ENCODE peak calls at places on chromosome 6, in eight cellular contexts. One of them, this sample, is unnamed.

GRCh38 chr6:96032646-96033045 is 16.9 kb downstream of the FUT9 start:
- DNase-seq in IMR-90: no peak
- DNase-seq in naive thymus-derived CD4-positive, alpha-beta T cell: no peak
- DNase-seq in sigmoid colon: no peak
- DNase-seq in CD8-positive, alpha-beta memory T cell: no peak
- DNase-seq in testis: no peak
- DNase-seq in MM.1S: no peak
- DNase-seq in heart left ventricle: no peak
- DNase-seq in this sample: no peak

GRCh38 chr6:3913077-3913957 is 64.1 kb downstream of the FAM50B start:
- DNase-seq in MM.1S: no peak
- DNase-seq in CD8-positive, alpha-beta memory T cell: no peak
- DNase-seq in testis: peak; percentile 47
- DNase-seq in IMR-90: peak; percentile 99
- DNase-seq in heart left ventricle: peak; percentile 85
- DNase-seq in naive thymus-derived CD4-positive, alpha-beta T cell: no peak
- DNase-seq in sigmoid colon: peak; percentile 92
- DNase-seq in this sample: no peak

GRCh38 chr6:17469006-17469972 is 75.9 kb downstream of the CAP2 start:
- DNase-seq in MM.1S: no peak
- DNase-seq in IMR-90: no peak
- DNase-seq in CD8-positive, alpha-beta memory T cell: no peak
- DNase-seq in naive thymus-derived CD4-positive, alpha-beta T cell: no peak
- DNase-seq in sigmoid colon: no peak
- DNase-seq in testis: no peak
- DNase-seq in heart left ventricle: no peak
- DNase-seq in this sample: no peak

GRCh38 chr6:168413856-168414255 is 27.1 kb upstream of the SMOC2 start:
- DNase-seq in heart left ventricle: no peak
- DNase-seq in naive thymus-derived CD4-positive, alpha-beta T cell: no peak
- DNase-seq in testis: no peak
- DNase-seq in MM.1S: no peak
- DNase-seq in CD8-positive, alpha-beta memory T cell: no peak
- DNase-seq in IMR-90: no peak
- DNase-seq in sigmoid colon: no peak
- DNase-seq in this sample: no peak

GRCh38 chr6:24520929-24521546 is 26.3 kb downstream of the ALDH5A1 start:
- DNase-seq in sigmoid colon: no peak
- DNase-seq in heart left ventricle: peak; percentile 24
- DNase-seq in CD8-positive, alpha-beta memory T cell: peak; percentile 54
- DNase-seq in naive thymus-derived CD4-positive, alpha-beta T cell: no peak
- DNase-seq in IMR-90: peak; percentile 19
- DNase-seq in MM.1S: peak; percentile 45
- DNase-seq in testis: peak; percentile 43
- DNase-seq in this sample: no peak

GRCh38 chr6:159760602-159761057 is 1.2 kb upstream of the ACAT2 start:
- DNase-seq in CD8-positive, alpha-beta memory T cell: no peak
- DNase-seq in sigmoid colon: no peak
- DNase-seq in naive thymus-derived CD4-positive, alpha-beta T cell: no peak
- DNase-seq in MM.1S: no peak
- DNase-seq in heart left ventricle: no peak
- DNase-seq in testis: no peak
- DNase-seq in IMR-90: peak; percentile 64
- DNase-seq in this sample: no peak

GRCh38 chr6:168274046-168274952 is 45.3 kb downstream of the DACT2 start:
- DNase-seq in naive thymus-derived CD4-positive, alpha-beta T cell: no peak
- DNase-seq in MM.1S: no peak
- DNase-seq in heart left ventricle: no peak
- DNase-seq in IMR-90: no peak
- DNase-seq in testis: no peak
- DNase-seq in CD8-positive, alpha-beta memory T cell: no peak
- DNase-seq in sigmoid colon: no peak
- DNase-seq in this sample: no peak

GRCh38 chr6:130557481-130558112 is 191.8 kb downstream of the TMEM200A start:
- DNase-seq in CD8-positive, alpha-beta memory T cell: no peak
- DNase-seq in heart left ventricle: no peak
- DNase-seq in IMR-90: no peak
- DNase-seq in MM.1S: peak; percentile 10
- DNase-seq in naive thymus-derived CD4-positive, alpha-beta T cell: no peak
- DNase-seq in sigmoid colon: no peak
- DNase-seq in testis: no peak
- DNase-seq in this sample: no peak

GRCh38 chr6:35038076-35038475 is 103.1 kb downstream of the TCP11 start:
- DNase-seq in naive thymus-derived CD4-positive, alpha-beta T cell: no peak
- DNase-seq in sigmoid colon: no peak
- DNase-seq in testis: no peak
- DNase-seq in MM.1S: no peak
- DNase-seq in heart left ventricle: no peak
- DNase-seq in CD8-positive, alpha-beta memory T cell: no peak
- DNase-seq in IMR-90: no peak
- DNase-seq in this sample: no peak

GRCh38 chr6:151148111-151148510 is 91.7 kb upstream of the AKAP12 start:
- DNase-seq in IMR-90: no peak
- DNase-seq in CD8-positive, alpha-beta memory T cell: no peak
- DNase-seq in heart left ventricle: no peak
- DNase-seq in testis: peak; percentile 37
- DNase-seq in sigmoid colon: no peak
- DNase-seq in MM.1S: no peak
- DNase-seq in naive thymus-derived CD4-positive, alpha-beta T cell: no peak
- DNase-seq in this sample: no peak

GRCh38 chr6:39451831-39452230 is 129.3 kb upstream of the KCNK16 start:
- DNase-seq in testis: no peak
- DNase-seq in CD8-positive, alpha-beta memory T cell: no peak
- DNase-seq in heart left ventricle: no peak
- DNase-seq in sigmoid colon: no peak
- DNase-seq in naive thymus-derived CD4-positive, alpha-beta T cell: no peak
- DNase-seq in IMR-90: no peak
- DNase-seq in MM.1S: no peak
- DNase-seq in this sample: no peak

GRCh38 chr6:77094821-77095220 is 368.5 kb downstream of the HTR1B start:
- DNase-seq in IMR-90: no peak
- DNase-seq in MM.1S: no peak
- DNase-seq in sigmoid colon: no peak
- DNase-seq in testis: no peak
- DNase-seq in CD8-positive, alpha-beta memory T cell: no peak
- DNase-seq in naive thymus-derived CD4-positive, alpha-beta T cell: no peak
- DNase-seq in heart left ventricle: no peak
- DNase-seq in this sample: no peak

GRCh38 chr6:80210618-80211017 is 104.1 kb downstream of the BCKDHB start:
- DNase-seq in CD8-positive, alpha-beta memory T cell: no peak
- DNase-seq in naive thymus-derived CD4-positive, alpha-beta T cell: no peak
- DNase-seq in testis: peak; percentile 25
- DNase-seq in heart left ventricle: peak; percentile 42
- DNase-seq in MM.1S: no peak
- DNase-seq in sigmoid colon: peak; percentile 83
- DNase-seq in IMR-90: no peak
- DNase-seq in this sample: no peak

GRCh38 chr6:135434095-135434494 is 63.4 kb downstream of the AHI1 start:
- DNase-seq in CD8-positive, alpha-beta memory T cell: no peak
- DNase-seq in MM.1S: peak; percentile 44
- DNase-seq in naive thymus-derived CD4-positive, alpha-beta T cell: no peak
- DNase-seq in IMR-90: no peak
- DNase-seq in testis: no peak
- DNase-seq in sigmoid colon: no peak
- DNase-seq in heart left ventricle: no peak
- DNase-seq in this sample: no peak

GRCh38 chr6:27126815-27127537 is 120.5 kb upstream of the PRSS16 start:
- DNase-seq in IMR-90: peak; percentile 90
- DNase-seq in testis: peak; percentile 96
- DNase-seq in naive thymus-derived CD4-positive, alpha-beta T cell: peak; percentile 77
- DNase-seq in MM.1S: peak; percentile 88
- DNase-seq in sigmoid colon: peak; percentile 95
- DNase-seq in CD8-positive, alpha-beta memory T cell: peak; percentile 87
- DNase-seq in heart left ventricle: peak; percentile 92
- DNase-seq in this sample: peak; percentile 73

GRCh38 chr6:147283460-147283859 is 79.2 kb downstream of the STXBP5 start:
- DNase-seq in MM.1S: no peak
- DNase-seq in IMR-90: peak; percentile 73
- DNase-seq in testis: no peak
- DNase-seq in sigmoid colon: no peak
- DNase-seq in heart left ventricle: no peak
- DNase-seq in naive thymus-derived CD4-positive, alpha-beta T cell: no peak
- DNase-seq in CD8-positive, alpha-beta memory T cell: no peak
- DNase-seq in this sample: no peak

GRCh38 chr6:90294614-90294988 is 2.0 kb downstream of the BACH2 start:
- DNase-seq in testis: no peak
- DNase-seq in heart left ventricle: no peak
- DNase-seq in sigmoid colon: no peak
- DNase-seq in CD8-positive, alpha-beta memory T cell: peak; percentile 62
- DNase-seq in naive thymus-derived CD4-positive, alpha-beta T cell: no peak
- DNase-seq in MM.1S: peak; percentile 19
- DNase-seq in IMR-90: no peak
- DNase-seq in this sample: peak; percentile 18

GRCh38 chr6:157748839-157749571 is 74.0 kb upstream of the SNX9 start:
- DNase-seq in MM.1S: no peak
- DNase-seq in testis: no peak
- DNase-seq in naive thymus-derived CD4-positive, alpha-beta T cell: no peak
- DNase-seq in heart left ventricle: no peak
- DNase-seq in CD8-positive, alpha-beta memory T cell: no peak
- DNase-seq in sigmoid colon: no peak
- DNase-seq in IMR-90: no peak
- DNase-seq in this sample: no peak
- H3K9me3 ChIP-seq in MM.1S: no peaks in the 10 kb centered on the region
- H3K9me3 ChIP-seq in testis: no peaks in the 10 kb centered on the region
- H3K9me3 ChIP-seq in naive thymus-derived CD4-positive, alpha-beta T cell: no peaks in the 10 kb centered on the region
- H3K9me3 ChIP-seq in heart left ventricle: peaks cover 6% of the 10 kb centered on the region
- H3K9me3 ChIP-seq in CD8-positive, alpha-beta memory T cell: no peaks in the 10 kb centered on the region
- H3K9me3 ChIP-seq in sigmoid colon: no peaks in the 10 kb centered on the region
- H3K9me3 ChIP-seq in IMR-90: no peaks in the 10 kb centered on the region
- H3K9me3 ChIP-seq in this sample: no peaks in the 10 kb centered on the region

DNA sequence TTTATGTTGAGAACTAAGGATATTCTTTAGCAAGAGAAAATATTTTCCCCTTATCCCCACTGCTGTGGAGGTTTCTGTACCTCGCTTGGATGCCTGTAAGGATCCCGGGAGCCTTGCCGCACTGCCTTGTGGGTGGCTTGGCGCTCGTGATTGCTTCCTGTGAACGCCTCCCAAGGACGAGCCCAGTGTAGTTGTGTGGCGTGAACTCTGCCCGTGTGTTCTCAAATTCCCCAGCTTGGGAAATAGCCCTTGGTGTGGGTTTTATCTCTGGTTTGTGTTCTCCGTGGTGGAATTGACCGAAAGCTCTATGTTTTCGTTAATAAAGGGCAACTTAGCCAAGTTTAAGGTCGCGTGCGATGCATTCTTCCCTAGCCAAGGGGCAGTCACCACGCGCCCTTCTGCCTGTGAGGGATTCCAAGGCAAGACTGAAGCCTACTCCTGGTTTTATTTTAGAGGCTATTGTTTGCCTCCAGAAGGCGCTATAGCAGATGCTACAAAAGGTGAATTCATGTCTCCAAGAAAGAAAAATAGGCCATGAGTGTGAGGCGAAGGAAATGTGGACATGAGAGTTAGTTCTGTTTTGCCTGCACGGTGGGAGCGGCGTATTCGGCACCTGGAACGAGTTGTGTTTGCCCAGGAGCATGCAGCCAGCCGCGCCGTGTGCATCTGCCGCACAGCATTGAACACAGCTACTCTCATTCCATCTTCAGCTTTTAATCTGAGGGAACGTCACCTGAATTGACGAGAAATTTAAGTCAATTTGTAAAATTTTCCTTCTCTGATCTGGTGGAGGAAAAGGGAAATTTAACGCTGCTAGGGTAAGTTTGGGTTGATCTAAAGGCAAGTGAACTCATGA is 40.3 kb upstream of the IRF4 start:
- DNase-seq in sigmoid colon: peak; percentile 65
- DNase-seq in heart left ventricle: no peak
- DNase-seq in testis: no peak
- DNase-seq in naive thymus-derived CD4-positive, alpha-beta T cell: no peak
- DNase-seq in IMR-90: no peak
- DNase-seq in CD8-positive, alpha-beta memory T cell: no peak
- DNase-seq in MM.1S: no peak
- DNase-seq in this sample: no peak
- H3K9me3 ChIP-seq in sigmoid colon: no peaks in the 10 kb centered on the region
- H3K9me3 ChIP-seq in heart left ventricle: no peaks in the 10 kb centered on the region
- H3K9me3 ChIP-seq in testis: no peaks in the 10 kb centered on the region
- H3K9me3 ChIP-seq in naive thymus-derived CD4-positive, alpha-beta T cell: no peaks in the 10 kb centered on the region
- H3K9me3 ChIP-seq in IMR-90: peaks cover 8% of the 10 kb centered on the region
- H3K9me3 ChIP-seq in CD8-positive, alpha-beta memory T cell: no peaks in the 10 kb centered on the region
- H3K9me3 ChIP-seq in MM.1S: no peaks in the 10 kb centered on the region
- H3K9me3 ChIP-seq in this sample: no peaks in the 10 kb centered on the region

GRCh38 chr6:42300185-42300584 is 82.5 kb upstream of the MRPS10 start:
- DNase-seq in IMR-90: no peak
- DNase-seq in MM.1S: no peak
- DNase-seq in heart left ventricle: no peak
- DNase-seq in CD8-positive, alpha-beta memory T cell: no peak
- DNase-seq in testis: no peak
- DNase-seq in naive thymus-derived CD4-positive, alpha-beta T cell: no peak
- DNase-seq in sigmoid colon: no peak
- DNase-seq in this sample: no peak

GRCh38 chr6:42300701-42301100 is 83.0 kb upstream of the MRPS10 start:
- DNase-seq in CD8-positive, alpha-beta memory T cell: no peak
- DNase-seq in naive thymus-derived CD4-positive, alpha-beta T cell: no peak
- DNase-seq in testis: no peak
- DNase-seq in heart left ventricle: no peak
- DNase-seq in IMR-90: no peak
- DNase-seq in MM.1S: no peak
- DNase-seq in sigmoid colon: no peak
- DNase-seq in this sample: no peak

GRCh38 chr6:42302441-42302840 is 84.8 kb upstream of the MRPS10 start:
- DNase-seq in CD8-positive, alpha-beta memory T cell: no peak
- DNase-seq in MM.1S: no peak
- DNase-seq in naive thymus-derived CD4-positive, alpha-beta T cell: no peak
- DNase-seq in heart left ventricle: no peak
- DNase-seq in sigmoid colon: no peak
- DNase-seq in testis: no peak
- DNase-seq in IMR-90: peak; percentile 47
- DNase-seq in this sample: no peak

GRCh38 chr6:42304313-42304712 is 86.7 kb upstream of the MRPS10 start:
- DNase-seq in sigmoid colon: no peak
- DNase-seq in IMR-90: peak; percentile 31
- DNase-seq in CD8-positive, alpha-beta memory T cell: no peak
- DNase-seq in MM.1S: no peak
- DNase-seq in heart left ventricle: no peak
- DNase-seq in naive thymus-derived CD4-positive, alpha-beta T cell: no peak
- DNase-seq in testis: peak; percentile 34
- DNase-seq in this sample: no peak

DNA sequence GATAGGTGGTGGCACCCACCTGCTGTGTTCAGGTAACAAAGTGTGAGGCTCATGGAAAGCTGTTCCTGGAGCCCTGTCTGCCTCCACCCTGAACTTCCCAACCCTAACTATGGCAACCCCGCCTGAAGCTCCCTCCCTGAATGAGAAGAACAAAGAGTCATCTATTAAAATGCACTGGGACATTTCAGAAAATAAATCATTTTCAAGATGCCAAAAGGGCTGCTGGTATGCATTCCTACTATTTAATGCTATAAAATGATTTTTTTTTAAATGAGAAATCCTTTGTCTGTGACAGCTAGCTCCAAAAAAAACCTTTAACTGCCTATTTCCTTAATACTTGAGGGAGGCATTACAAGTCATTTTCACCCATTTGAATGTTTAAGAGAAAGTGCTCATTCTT is 84.3 kb upstream of the MRPS10 start:
- DNase-seq in sigmoid colon: no peak
- DNase-seq in MM.1S: no peak
- DNase-seq in naive thymus-derived CD4-positive, alpha-beta T cell: no peak
- DNase-seq in testis: no peak
- DNase-seq in IMR-90: no peak
- DNase-seq in CD8-positive, alpha-beta memory T cell: no peak
- DNase-seq in heart left ventricle: no peak
- DNase-seq in this sample: no peak
- H3K9me3 ChIP-seq in sigmoid colon: no peaks in the 10 kb centered on the region
- H3K9me3 ChIP-seq in MM.1S: no peaks in the 10 kb centered on the region
- H3K9me3 ChIP-seq in naive thymus-derived CD4-positive, alpha-beta T cell: no peaks in the 10 kb centered on the region
- H3K9me3 ChIP-seq in testis: no peaks in the 10 kb centered on the region
- H3K9me3 ChIP-seq in IMR-90: no peaks in the 10 kb centered on the region
- H3K9me3 ChIP-seq in CD8-positive, alpha-beta memory T cell: no peaks in the 10 kb centered on the region
- H3K9me3 ChIP-seq in heart left ventricle: no peaks in the 10 kb centered on the region
- H3K9me3 ChIP-seq in this sample: no peaks in the 10 kb centered on the region

GRCh38 chr6:61622601-61623000 is 663.4 kb downstream of the KHDRBS2 start:
- DNase-seq in IMR-90: no peak
- DNase-seq in testis: no peak
- DNase-seq in sigmoid colon: no peak
- DNase-seq in MM.1S: no peak
- DNase-seq in CD8-positive, alpha-beta memory T cell: no peak
- DNase-seq in naive thymus-derived CD4-positive, alpha-beta T cell: no peak
- DNase-seq in heart left ventricle: no peak
- DNase-seq in this sample: no peak
- H3K9me3 ChIP-seq in IMR-90: peaks cover 8% of the 10 kb centered on the region
- H3K9me3 ChIP-seq in testis: no peaks in the 10 kb centered on the region
- H3K9me3 ChIP-seq in sigmoid colon: no peaks in the 10 kb centered on the region
- H3K9me3 ChIP-seq in MM.1S: no peaks in the 10 kb centered on the region
- H3K9me3 ChIP-seq in CD8-positive, alpha-beta memory T cell: no peaks in the 10 kb centered on the region
- H3K9me3 ChIP-seq in naive thymus-derived CD4-positive, alpha-beta T cell: no peaks in the 10 kb centered on the region
- H3K9me3 ChIP-seq in heart left ventricle: no peaks in the 10 kb centered on the region
- H3K9me3 ChIP-seq in this sample: no peaks in the 10 kb centered on the region